ENCODE peak calls at places on chromosomes 1 and 21, in five cellular contexts. B is lung; X is left lung; G is CD8-positive, alpha-beta T cell; N is CD4-positive, alpha-beta T cell. O is an unnamed sample.

GRCh38 chr1:110630770-110631663 is 24.9 kb upstream of the KCNA2 start:
- DNase-seq in B (peak; percentile 83), X (peak; percentile 82), G (peak; percentile 80), N (peak; percentile 85), O (no peak)

GRCh38 chr1:210257698-210258395 is 25.3 kb downstream of the SERTAD4 start:
- DNase-seq in B (no peak), X (no peak), G (no peak), N (no peak), O (no peak)

GRCh38 chr1:58465825-58466617 is 80.5 kb downstream of the OMA1 start:
- DNase-seq in B (no peak), X (no peak), G (no peak), N (no peak), O (no peak)

GRCh38 chr1:115322631-115323030 is 15.4 kb downstream of the NGF start:
- DNase-seq in B (no peak), X (no peak), G (no peak), N (no peak), O (no peak)

GRCh38 chr1:232678185-232678886 is 48.4 kb upstream of the SIPA1L2 start:
- DNase-seq in B (no peak), X (no peak), G (no peak), N (no peak), O (no peak)

GRCh38 chr1:83970802-83971201 is 28.1 kb downstream of the TTLL7 start:
- DNase-seq in B (no peak), X (no peak), G (no peak), N (no peak), O (no peak)

GRCh38 chr1:230568008-230568407 is 74.3 kb upstream of the COG2 start:
- DNase-seq in B (no peak), X (no peak), G (no peak), N (no peak), O (no peak)

GRCh38 chr1:38173157-38173831 is 126.7 kb upstream of the POU3F1 start:
- DNase-seq in B (no peak), X (no peak), G (no peak), N (no peak), O (no peak)

GRCh38 chr1:29912413-29912812 is 676.1 kb downstream of the PTPRU start:
- DNase-seq in B (no peak), X (no peak), G (no peak), N (no peak), O (no peak)

GRCh38 chr1:228340686-228341449 is 65.8 kb downstream of the TRIM11 start:
- DNase-seq in B (no peak), X (peak; percentile 26), G (no peak), N (peak; percentile 30), O (no peak)

GRCh38 chr21:35026617-35027557 is 22.2 kb downstream of the RUNX1 start:
- DNase-seq in B (peak; percentile 67), X (peak; percentile 76), G (peak; percentile 80), N (peak; percentile 88), O (no peak)

GRCh38 chr1:53715478-53715877 is 23.5 kb downstream of the GLIS1 start:
- DNase-seq in B (no peak), X (no peak), G (no peak), N (no peak), O (no peak)

GRCh38 chr1:94672934-94673333 is 131.4 kb upstream of the F3 start:
- DNase-seq in B (no peak), X (no peak), G (no peak), N (no peak), O (no peak)

GRCh38 chr21:42466700-42467612 is 29.1 kb downstream of the RSPH1 start:
- DNase-seq in B (no peak), X (no peak), G (no peak), N (peak; percentile 29), O (no peak)

GRCh38 chr1:27438621-27439061 is 46.2 kb downstream of the GPR3 start:
- DNase-seq in B (no peak), X (no peak), G (no peak), N (no peak), O (no peak)

GRCh38 chr1:171984850-171985485 is 143.7 kb downstream of the DNM3 start:
- DNase-seq in B (no peak), X (no peak), G (no peak), N (no peak), O (no peak)

GRCh38 chr1:4052657-4053056 is 152.6 kb upstream of the C1orf174 start:
- DNase-seq in B (no peak), X (no peak), G (no peak), N (no peak), O (no peak)

GRCh38 chr21:22855581-22855980 is 1857.4 kb downstream of the NCAM2 start:
- DNase-seq in B (no peak), X (no peak), G (no peak), N (no peak), O (no peak)

GRCh38 chr1:4529579-4530445 is 124.6 kb upstream of the AJAP1 start:
- DNase-seq in B (no peak), X (no peak), G (no peak), N (no peak), O (no peak)

GRCh38 chr1:27960762-27961645 is 1.2 kb downstream of the XKR8 start:
- DNase-seq in B (no peak), X (no peak), G (no peak), N (no peak), O (no peak)

GRCh38 chr1:202210370-202210769 is 16.8 kb downstream of the LGR6 start:
- DNase-seq in B (no peak), X (no peak), G (no peak), N (no peak), O (no peak)

GRCh38 chr1:67629370-67630075 is 55.5 kb upstream of the GADD45A start:
- DNase-seq in B (no peak), X (no peak), G (no peak), N (no peak), O (no peak)

GRCh38 chr1:78367700-78368099 is 123.1 kb upstream of the PTGFR start:
- DNase-seq in B (no peak), X (no peak), G (no peak), N (no peak), O (no peak)

GRCh38 chr1:30726254-30726653 is 2.9 kb upstream of the MATN1 start:
- DNase-seq in B (no peak), X (no peak), G (no peak), N (no peak), O (no peak)

GRCh38 chr1:68327414-68327813 is 95.1 kb upstream of the WLS start:
- DNase-seq in B (no peak), X (no peak), G (no peak), N (no peak), O (no peak)

GRCh38 chr1:169809370-169810095 is 14.8 kb upstream of the METTL18 start:
- DNase-seq in B (no peak), X (no peak), G (no peak), N (no peak), O (no peak)

GRCh38 chr1:226627924-226628623 is 79.5 kb downstream of the STUM start:
- DNase-seq in B (no peak), X (peak; percentile 25), G (no peak), N (peak; percentile 30), O (no peak)

GRCh38 chr21:28485301-28486022 is 507.2 kb downstream of the LTN1 start:
- DNase-seq in B (no peak), X (no peak), G (no peak), N (no peak), O (no peak)

GRCh38 chr1:19047373-19047772 is 90.9 kb upstream of the IFFO2 start:
- DNase-seq in B (no peak), X (no peak), G (no peak), N (no peak), O (no peak)

GRCh38 chr1:224852901-224853568 is 76.4 kb upstream of the DNAH14 start:
- DNase-seq in B (no peak), X (no peak), G (no peak), N (no peak), O (no peak)

GRCh38 chr1:152188673-152189591 is 29.9 kb upstream of the RPTN start:
- DNase-seq in B (no peak), X (peak; percentile 78), G (peak; percentile 62), N (peak; percentile 82), O (no peak)
- TF ChIP-seq CTCF in B (peak; percentile 56), X (peak; percentile 88), G (peak; percentile 78), N (peak; percentile 93), O (peak; percentile 66)

GRCh38 chr1:76607712-76608111 is 259.6 kb upstream of the ST6GALNAC5 start:
- DNase-seq in B (no peak), X (no peak), G (no peak), N (no peak), O (no peak)
- H3K27ac ChIP-seq in B (no peak overlapping the region), X (no peak overlapping the region), G (no peak overlapping the region), N (no peak overlapping the region), O (no peak overlapping the region)

GRCh38 chr1:52348704-52349301 is 17.2 kb downstream of the CC2D1B start:
- DNase-seq in B (no peak), X (no peak), G (no peak), N (no peak), O (no peak)
- TF ChIP-seq CTCF in B (no peak), X (no peak), G (no peak), N (no peak), O (peak; percentile 53)

GRCh38 chr21:38219049-38219628 is 37.7 kb upstream of the KCNJ15 start:
- DNase-seq in B (peak; percentile 84), X (peak; percentile 81), G (peak; percentile 35), N (peak; percentile 57), O (no peak)
- H3K27ac ChIP-seq in B (no peak overlapping the region), X (peak overlapping the region; percentile 87), G (no peak overlapping the region), N (no peak overlapping the region), O (peak overlapping the region; percentile 40)

DNA sequence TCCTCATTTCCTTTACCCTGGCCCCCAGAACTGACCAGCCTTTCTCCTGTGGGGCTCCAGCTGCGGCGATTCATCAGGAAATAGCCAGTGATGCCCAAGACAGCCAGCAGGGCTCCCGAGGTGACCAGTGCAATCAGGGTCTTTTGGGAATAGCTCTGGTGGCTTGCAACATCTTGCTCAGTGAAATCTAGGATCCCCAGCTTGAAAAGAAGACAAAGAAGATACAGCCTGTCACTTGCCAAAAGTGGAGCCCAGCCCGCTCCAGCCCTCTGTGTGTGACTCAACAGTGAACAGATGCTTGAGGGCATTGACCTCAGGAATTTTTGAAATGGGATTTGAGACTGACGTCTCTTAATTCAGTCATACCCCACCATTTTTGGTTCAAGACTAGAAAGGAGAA is 22.3 kb downstream of the CD34 start:
- DNase-seq in B (no peak), X (no peak), G (no peak), N (no peak), O (no peak)
- TF ChIP-seq CTCF in B (no peak), X (no peak), G (no peak), N (no peak), O (no peak)

O was measured in esophagus squamous epithelium.